ENCODE peak calls at places on chromosome 6, in six cellular contexts. U is heart left ventricle, V is glutamatergic neuron, N is natural killer cell, Q is AG04450, Z is RWPE1. H is an unnamed sample.

GRCh38 chr6:157514659-157515496 is 133.9 kb downstream of the ZDHHC14 start:
- DNase-seq in U (no peak), V (no peak), N (no peak), Q (no peak), Z (peak), H (peak)

GRCh38 chr6:4358414-4359107 is 223.2 kb upstream of the ECI2 start:
- DNase-seq in U (peak), V (no peak), N (no peak), Q (peak), Z (peak), H (no peak)

GRCh38 chr6:84842526-84843161 is 78.2 kb upstream of the TBX18 start:
- DNase-seq in U (no peak), V (no peak), N (no peak), Q (no peak), Z (no peak), H (no peak)

GRCh38 chr6:30074331-30075093 is 1.1 kb downstream of the RNF39 start:
- DNase-seq in U (no peak), V (peak), N (no peak), Q (no peak), Z (no peak), H (no peak)

GRCh38 chr6:22838346-22838745 is 269.0 kb downstream of the HDGFL1 start:
- DNase-seq in U (no peak), V (no peak), N (no peak), Q (no peak), Z (no peak), H (no peak)

GRCh38 chr6:116568111-116568510 is 3.2 kb upstream of the RWDD1 start:
- DNase-seq in U (no peak), V (no peak), N (no peak), Q (no peak), Z (no peak), H (no peak)

GRCh38 chr6:119067091-119067490 is 11.4 kb downstream of the FAM184A start:
- DNase-seq in U (no peak), V (no peak), N (no peak), Q (no peak), Z (no peak), H (no peak)

GRCh38 chr6:15682965-15683822 is 20.4 kb upstream of the DTNBP1 start:
- DNase-seq in U (no peak), V (no peak), N (no peak), Q (no peak), Z (no peak), H (no peak)

GRCh38 chr6:7219310-7219709 is 93.7 kb downstream of the SSR1 start:
- DNase-seq in U (no peak), V (no peak), N (no peak), Q (no peak), Z (no peak), H (peak)

GRCh38 chr6:12238191-12238590 is 52.0 kb upstream of the EDN1 start:
- DNase-seq in U (no peak), V (no peak), N (no peak), Q (no peak), Z (no peak), H (no peak)

GRCh38 chr6:165184192-165184979 is 125.0 kb downstream of the C6orf118 start:
- DNase-seq in U (peak), V (peak), N (no peak), Q (no peak), Z (no peak), H (no peak)
- TF ChIP-seq CTCF in U (no peak), V (no peak), N (no peak), Q (no peak), Z (no peak), H (no peak)

GRCh38 chr6:134174790-134175531 is 122.5 kb upstream of the SLC2A12 start:
- DNase-seq in U (peak), V (peak), N (peak), Q (peak), Z (peak), H (peak)
- TF ChIP-seq CTCF in U (no peak), V (peak), N (no peak), Q (no peak), Z (no peak), H (no peak)

DNA sequence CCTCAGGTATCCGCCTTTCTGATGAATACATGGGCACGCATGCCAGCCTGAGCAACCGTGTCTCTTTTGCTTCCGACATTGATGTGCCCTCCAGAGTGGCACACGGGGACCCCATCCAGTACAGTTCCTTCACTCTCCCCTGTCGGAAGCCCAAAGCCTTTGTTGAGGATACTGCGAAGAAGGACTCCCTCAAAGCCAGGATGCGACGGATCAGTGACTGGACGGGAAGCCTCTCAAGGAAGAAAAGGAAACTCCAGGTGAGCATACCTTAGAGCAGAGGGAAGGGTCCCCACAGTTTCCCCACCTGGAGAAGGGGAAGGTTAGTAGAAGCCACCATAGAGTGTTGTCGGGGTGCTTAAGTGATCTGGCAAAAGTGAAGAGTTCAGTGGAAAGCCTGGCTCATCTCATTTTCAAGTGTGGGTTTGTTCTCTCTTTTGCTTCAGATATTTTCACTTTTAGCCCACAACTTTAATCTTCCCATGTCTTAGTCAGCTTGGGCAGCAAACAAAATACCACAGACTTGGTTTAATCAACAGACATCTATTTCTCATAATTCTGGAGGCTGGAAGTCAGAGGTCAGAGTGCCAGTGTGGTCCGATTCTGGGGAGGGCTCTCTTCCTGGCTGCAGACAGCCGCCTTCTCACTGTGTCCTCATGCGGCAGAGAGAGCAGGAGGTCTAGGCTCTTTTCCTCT is 133.5 kb upstream of the CLDN20 start:
- DNase-seq in U (no peak), V (no peak), N (no peak), Q (no peak), Z (no peak), H (no peak)
- TF ChIP-seq CTCF in U (no peak), V (no peak), N (no peak), Q (no peak), Z (no peak), H (no peak)

GRCh38 chr6:36838896-36839818 is at the start of gene CPNE5:
- DNase-seq in U (peak), V (peak), N (no peak), Q (no peak), Z (no peak), H (no peak)

GRCh38 chr6:36840471-36841461 is 1.5 kb upstream of the CPNE5 start:
- DNase-seq in U (no peak), V (peak), N (peak), Q (no peak), Z (no peak), H (no peak)

GRCh38 chr6:36837686-36838085 is 1.6 kb downstream of the CPNE5 start:
- DNase-seq in U (no peak), V (no peak), N (no peak), Q (no peak), Z (no peak), H (no peak)

GRCh38 chr6:36841756-36842155 is 2.5 kb upstream of the CPNE5 start:
- DNase-seq in U (no peak), V (no peak), N (no peak), Q (no peak), Z (no peak), H (no peak)

DNA sequence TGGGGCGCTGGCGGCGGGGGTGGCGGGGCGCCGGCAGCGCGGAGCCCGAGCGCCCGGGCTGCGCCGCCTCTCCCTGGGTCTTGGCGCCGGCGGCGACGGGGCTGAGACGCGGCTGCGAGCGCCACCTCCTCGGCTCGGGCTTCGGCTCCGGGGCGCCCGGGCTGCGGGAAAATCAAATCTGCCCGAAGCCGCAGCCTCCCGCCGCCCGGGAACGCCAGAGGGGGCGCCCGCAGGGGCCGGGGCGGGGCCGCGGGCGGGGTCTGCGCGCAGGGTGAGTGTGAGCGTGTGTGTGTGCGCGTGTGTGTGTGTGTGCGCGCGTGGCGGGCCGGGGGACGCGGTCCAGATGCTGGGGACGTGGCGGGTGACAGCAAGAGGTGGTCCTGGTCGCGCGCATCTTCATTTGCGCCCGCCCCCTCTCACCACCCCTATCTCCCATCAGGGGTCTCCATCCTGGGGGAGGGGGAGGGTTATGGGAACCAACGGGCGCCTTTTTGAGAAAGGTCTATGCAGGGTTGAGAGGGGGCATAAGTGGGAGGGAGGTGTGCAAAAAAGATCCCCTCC is 655 bp upstream of the CPNE5 start:
- DNase-seq in U (peak), V (peak), N (peak), Q (no peak), Z (no peak), H (no peak)
- TF ChIP-seq CTCF in U (peak), V (peak), N (no peak), Q (peak), Z (no peak), H (no peak)